ENCODE peak calls at places on chromosome 19, in ten cellular contexts. P is prostate gland; Z is iPS-NIHi11; S is nucleus accumbens; O is Daoy; N is substantia nigra; B is NCI-H2171 treated with DMSO at 0.1 percent for 48 hours; W is activated T-helper 2 cell treated with anti-CD3 and anti-CD28 coated beads, Interferon-gamma antibody, Interleukin-2, Interleukin-4, amounts not matched to agents 10 μg/mL and 5 μg/mL and 100 μg/mL, durations not matched to agents 14 hours and 24 hours and 36 hours; V is naive thymus-derived CD8-positive, alpha-beta T cell; K is WTC11. C is an unnamed sample.

GRCh38 chr19:2325261-2326046 is 2.9 kb downstream of the LSM7 start:
- DNase-seq in P (no peak), B (no peak), W (no peak), V (no peak), Z (no peak), O (no peak), K (no peak), S (no peak), N (no peak), C (no peak)

GRCh38 chr19:17946965-17947784 is 14.4 kb downstream of the CCDC124 start:
- DNase-seq in S (no peak), W (no peak), B (no peak), N (no peak), V (no peak), O (no peak), K (no peak), P (no peak), Z (peak), C (no peak)

GRCh38 chr19:30672926-30673325 is 300.7 kb downstream of the ZNF536 start:
- DNase-seq in S (no peak), N (no peak), W (no peak), P (no peak), K (no peak), O (no peak), V (no peak), B (peak), Z (no peak), C (no peak)

GRCh38 chr19:7224205-7224833 is 69.9 kb downstream of the INSR start:
- DNase-seq in O (peak), B (no peak), V (no peak), W (no peak), K (no peak), S (no peak), P (peak), N (peak), Z (no peak), C (no peak)

GRCh38 chr19:9917322-9917721 is 19.0 kb downstream of the OLFM2 start:
- DNase-seq in K (peak), V (no peak), N (no peak), P (peak), Z (peak), O (peak), W (no peak), S (no peak), B (peak), C (no peak)

GRCh38 chr19:16191216-16191908 is 6.2 kb downstream of the FAM32A start:
- DNase-seq in Z (no peak), P (no peak), S (no peak), O (no peak), B (no peak), W (no peak), K (no peak), N (no peak), V (no peak), C (no peak)

GRCh38 chr19:38663957-38664502 is 16.6 kb downstream of the ACTN4 start:
- DNase-seq in P (no peak), S (no peak), V (no peak), W (no peak), K (no peak), N (no peak), Z (no peak), O (no peak), B (no peak), C (peak)

GRCh38 chr19:48686103-48686502 is 9.7 kb upstream of the FUT2 start:
- DNase-seq in P (no peak), K (no peak), O (no peak), Z (no peak), B (no peak), N (no peak), V (no peak), W (no peak), S (no peak), C (no peak)